ENCODE peak calls at places on chromosome 22, in five cellular contexts. One of them, this sample, is unnamed.
A peak's percentile ranks its signal among the peaks of the same experiment; 100 is the strongest.

GRCh38 chr22:37932821-37933578 is 20.4 kb downstream of the C22orf23 start:
- DNase-seq in GM10248: no peak
- DNase-seq in psoas muscle: no peak
- DNase-seq in lung: peak; percentile 81
- DNase-seq in H9: no peak
- DNase-seq in this sample: peak; percentile 90

GRCh38 chr22:38303974-38304373 is 13.3 kb downstream of the CSNK1E start:
- DNase-seq in psoas muscle: peak; percentile 69
- DNase-seq in GM10248: no peak
- DNase-seq in H9: no peak
- DNase-seq in lung: no peak
- DNase-seq in this sample: no peak

GRCh38 chr22:49481651-49482399 is 345.8 kb downstream of the BRD1 start:
- DNase-seq in H9: no peak
- DNase-seq in lung: no peak
- DNase-seq in GM10248: no peak
- DNase-seq in psoas muscle: no peak
- DNase-seq in this sample: no peak

GRCh38 chr22:32850591-32851517 is 49.3 kb downstream of the TIMP3 start:
- DNase-seq in GM10248: no peak
- DNase-seq in psoas muscle: peak; percentile 89
- DNase-seq in lung: peak; percentile 54
- DNase-seq in H9: no peak
- DNase-seq in this sample: no peak

GRCh38 chr22:29253561-29254282 is 14.1 kb downstream of the RHBDD3 start:
- DNase-seq in GM10248: no peak
- DNase-seq in psoas muscle: no peak
- DNase-seq in lung: no peak
- DNase-seq in H9: no peak
- DNase-seq in this sample: peak; percentile 53

GRCh38 chr22:29940526-29940925 is 57.6 kb downstream of the MTMR3 start:
- DNase-seq in H9: no peak
- DNase-seq in psoas muscle: no peak
- DNase-seq in GM10248: no peak
- DNase-seq in lung: no peak
- DNase-seq in this sample: no peak

GRCh38 chr22:36358533-36359171 is 29.1 kb downstream of the MYH9 start:
- DNase-seq in H9: no peak
- DNase-seq in GM10248: no peak
- DNase-seq in lung: no peak
- DNase-seq in psoas muscle: no peak
- DNase-seq in this sample: no peak

GRCh38 chr22:49218142-49218541 is 609.5 kb downstream of the BRD1 start:
- DNase-seq in lung: no peak
- DNase-seq in psoas muscle: no peak
- DNase-seq in GM10248: no peak
- DNase-seq in H9: peak; percentile 0
- DNase-seq in this sample: peak; percentile 38

GRCh38 chr22:37514526-37515051 is 4.6 kb downstream of the CARD10 start:
- DNase-seq in GM10248: no peak
- DNase-seq in lung: no peak
- DNase-seq in H9: no peak
- DNase-seq in psoas muscle: no peak
- DNase-seq in this sample: no peak

GRCh38 chr22:42673898-42674390 is 24.8 kb upstream of the CYB5R3 start:
- DNase-seq in H9: no peak
- DNase-seq in psoas muscle: no peak
- DNase-seq in lung: no peak
- DNase-seq in GM10248: no peak
- DNase-seq in this sample: no peak

GRCh38 chr22:49599039-49599438 is 228.6 kb downstream of the BRD1 start:
- DNase-seq in psoas muscle: no peak
- DNase-seq in H9: no peak
- DNase-seq in lung: no peak
- DNase-seq in GM10248: no peak
- DNase-seq in this sample: no peak

GRCh38 chr22:39242389-39242808 is 2.4 kb downstream of the PDGFB start:
- DNase-seq in GM10248: no peak
- DNase-seq in psoas muscle: no peak
- DNase-seq in H9: no peak
- DNase-seq in lung: no peak
- DNase-seq in this sample: no peak

GRCh38 chr22:23383491-23384450 is 196.3 kb downstream of the IGLL1 start:
- DNase-seq in H9: peak; percentile 86
- DNase-seq in lung: no peak
- DNase-seq in GM10248: no peak
- DNase-seq in psoas muscle: peak; percentile 48
- DNase-seq in this sample: no peak

GRCh38 chr22:30202531-30203006 is 44.0 kb downstream of the LIF start:
- DNase-seq in lung: peak; percentile 66
- DNase-seq in H9: no peak
- DNase-seq in GM10248: no peak
- DNase-seq in psoas muscle: no peak
- DNase-seq in this sample: no peak

GRCh38 chr22:32331236-32331917 is 26.3 kb upstream of the RFPL3 start:
- DNase-seq in psoas muscle: no peak
- DNase-seq in GM10248: no peak
- DNase-seq in H9: peak; percentile 14
- DNase-seq in lung: no peak
- DNase-seq in this sample: peak; percentile 35

GRCh38 chr22:26975865-26976264 is 318.5 kb downstream of the MIAT start:
- DNase-seq in GM10248: no peak
- DNase-seq in H9: no peak
- DNase-seq in psoas muscle: no peak
- DNase-seq in lung: no peak
- DNase-seq in this sample: no peak

GRCh38 chr22:37062657-37063381 is 11.3 kb downstream of the KCTD17 start:
- DNase-seq in H9: no peak
- DNase-seq in lung: no peak
- DNase-seq in psoas muscle: no peak
- DNase-seq in GM10248: no peak
- DNase-seq in this sample: no peak

GRCh38 chr22:39974065-39974464 is 13.9 kb downstream of the TMA7B start:
- DNase-seq in lung: no peak
- DNase-seq in H9: no peak
- DNase-seq in GM10248: no peak
- DNase-seq in psoas muscle: no peak
- DNase-seq in this sample: no peak

GRCh38 chr22:24460418-24461089 is 33.2 kb downstream of the ADORA2A start:
- DNase-seq in GM10248: peak; percentile 51
- DNase-seq in psoas muscle: no peak
- DNase-seq in H9: no peak
- DNase-seq in lung: no peak
- DNase-seq in this sample: no peak

GRCh38 chr22:41215926-41216325 is 10.8 kb downstream of the L3MBTL2 start:
- DNase-seq in psoas muscle: peak; percentile 58
- DNase-seq in H9: no peak
- DNase-seq in lung: no peak
- DNase-seq in GM10248: no peak
- DNase-seq in this sample: no peak

GRCh38 chr22:26679003-26679629 is 21.7 kb downstream of the MIAT start:
- DNase-seq in GM10248: peak; percentile 81
- DNase-seq in psoas muscle: peak; percentile 80
- DNase-seq in lung: peak; percentile 76
- DNase-seq in H9: peak; percentile 84
- DNase-seq in this sample: no peak

GRCh38 chr22:35257321-35258143 is at the start of gene HMGXB4:
- DNase-seq in H9: peak; percentile 82
- DNase-seq in lung: peak; percentile 89
- DNase-seq in psoas muscle: peak; percentile 94
- DNase-seq in GM10248: peak; percentile 94
- DNase-seq in this sample: peak; percentile 96
- TF ChIP-seq CTCF in H9: peak; percentile 35
- TF ChIP-seq CTCF in lung: no peak
- TF ChIP-seq CTCF in psoas muscle: peak; percentile 17
- TF ChIP-seq CTCF in GM10248: no peak
- TF ChIP-seq CTCF in this sample: peak; percentile 65

GRCh38 chr22:43878831-43879550 is 12.8 kb downstream of the PNPLA5 start:
- DNase-seq in H9: no peak
- DNase-seq in lung: no peak
- DNase-seq in GM10248: no peak
- DNase-seq in psoas muscle: peak; percentile 24
- DNase-seq in this sample: peak; percentile 69

GRCh38 chr22:43879901-43880742 is 11.7 kb downstream of the PNPLA5 start:
- DNase-seq in psoas muscle: peak; percentile 25
- DNase-seq in H9: no peak
- DNase-seq in lung: no peak
- DNase-seq in GM10248: no peak
- DNase-seq in this sample: peak; percentile 72

GRCh38 chr22:43882122-43882767 is 9.6 kb downstream of the PNPLA5 start:
- DNase-seq in GM10248: no peak
- DNase-seq in lung: no peak
- DNase-seq in psoas muscle: peak; percentile 8
- DNase-seq in H9: peak; percentile 6
- DNase-seq in this sample: peak; percentile 50

GRCh38 chr22:43881091-43882061 is 10.4 kb downstream of the PNPLA5 start:
- DNase-seq in psoas muscle: peak; percentile 43
- DNase-seq in H9: peak; percentile 15
- DNase-seq in GM10248: no peak
- DNase-seq in lung: no peak
- DNase-seq in this sample: peak; percentile 88

GRCh38 chr22:43880743-43881055 is 11.1 kb downstream of the PNPLA5 start:
- DNase-seq in lung: no peak
- DNase-seq in psoas muscle: peak; percentile 28
- DNase-seq in GM10248: no peak
- DNase-seq in H9: peak; percentile 20
- DNase-seq in this sample: peak; percentile 75
- TF ChIP-seq CTCF in lung: no peak
- TF ChIP-seq CTCF in psoas muscle: no peak
- TF ChIP-seq CTCF in GM10248: no peak
- TF ChIP-seq CTCF in H9: no peak
- TF ChIP-seq CTCF in this sample: no peak

DNA sequence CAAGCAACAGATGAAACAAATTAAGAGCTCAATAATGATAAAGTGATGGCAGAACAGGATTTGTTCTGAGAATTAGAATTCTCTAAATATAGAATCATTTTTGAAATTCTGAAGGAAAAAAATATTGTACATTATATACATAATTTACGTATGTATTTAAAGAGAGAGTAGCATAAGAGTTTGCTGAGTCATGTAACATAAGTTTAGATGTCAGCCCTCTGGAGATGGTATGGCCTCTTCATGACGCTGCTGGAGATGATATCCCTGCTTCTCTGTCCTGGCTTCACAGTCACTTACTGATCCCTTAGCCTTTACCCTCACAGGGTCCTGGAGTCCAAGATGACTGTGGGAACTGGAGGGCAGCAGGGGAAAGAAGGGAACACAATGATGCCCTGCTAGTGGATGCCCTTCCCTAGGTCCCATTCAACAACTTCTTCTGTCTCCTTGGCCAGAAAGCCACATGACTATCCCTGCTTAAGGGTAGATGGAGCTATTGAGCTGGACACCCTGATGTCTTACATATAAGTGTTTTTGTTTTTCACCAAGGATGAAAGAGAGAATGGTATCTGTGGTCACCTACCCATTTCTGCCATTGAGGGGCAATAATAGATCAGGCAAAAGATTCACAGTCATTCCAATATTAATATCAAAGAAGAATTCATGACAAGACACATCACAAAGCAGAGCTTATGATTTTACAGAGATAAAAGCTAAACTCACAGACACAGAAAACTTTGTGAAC is 753.1 kb downstream of the TBC1D22A start:
- DNase-seq in psoas muscle: no peak
- DNase-seq in H9: no peak
- DNase-seq in GM10248: no peak
- DNase-seq in lung: no peak
- DNase-seq in this sample: no peak
- TF ChIP-seq CTCF in psoas muscle: no peak
- TF ChIP-seq CTCF in H9: no peak
- TF ChIP-seq CTCF in GM10248: no peak
- TF ChIP-seq CTCF in lung: no peak
- TF ChIP-seq CTCF in this sample: peak; percentile 48

GRCh38 chr22:22342697-22343602 is 98.4 kb downstream of the VPREB1 start:
- DNase-seq in psoas muscle: no peak
- DNase-seq in lung: peak; percentile 92
- DNase-seq in H9: peak; percentile 93
- DNase-seq in GM10248: peak; percentile 79
- DNase-seq in this sample: no peak
- TF ChIP-seq CTCF in psoas muscle: peak; percentile 66
- TF ChIP-seq CTCF in lung: peak; percentile 47
- TF ChIP-seq CTCF in H9: peak; percentile 96
- TF ChIP-seq CTCF in GM10248: peak; percentile 81
- TF ChIP-seq CTCF in this sample: peak; percentile 82

DNA sequence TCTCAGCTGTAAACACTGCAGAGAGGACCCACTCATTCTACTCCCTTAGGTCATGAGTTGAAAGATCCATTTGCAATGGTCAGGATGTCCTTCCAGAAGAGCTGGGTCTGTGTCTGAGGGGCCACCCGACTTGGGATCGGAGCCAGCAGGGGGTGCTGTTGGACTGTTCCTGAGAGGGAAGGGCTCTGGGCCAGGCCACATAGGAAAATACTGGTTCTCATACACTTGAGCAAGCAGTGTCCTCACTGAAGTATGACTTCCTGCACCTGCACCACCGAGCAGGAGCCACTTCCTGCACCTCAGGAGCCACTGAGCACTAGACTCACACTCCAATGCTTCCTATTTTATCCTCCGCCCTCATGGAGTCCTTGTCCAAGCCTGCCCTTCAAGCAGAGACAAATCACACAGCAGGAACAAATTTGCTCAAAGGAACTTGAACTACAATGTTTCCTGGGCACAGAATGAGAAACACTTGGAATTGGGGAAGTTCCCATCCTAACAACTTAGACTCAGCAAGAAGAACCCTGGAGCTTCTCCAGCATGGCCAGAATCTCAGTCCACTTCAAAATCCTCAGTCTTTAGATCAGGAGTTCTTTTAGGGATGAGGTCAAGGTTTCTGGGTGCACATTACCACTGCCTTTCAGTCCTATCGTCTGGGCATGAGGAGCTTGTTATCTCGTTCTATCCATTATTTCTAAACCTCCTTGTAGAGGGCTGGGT is 36.6 kb upstream of the VPREB1 start:
- DNase-seq in GM10248: peak; percentile 84
- DNase-seq in lung: peak; percentile 78
- DNase-seq in psoas muscle: peak; percentile 64
- DNase-seq in H9: peak; percentile 71
- DNase-seq in this sample: no peak
- TF ChIP-seq CTCF in GM10248: peak; percentile 78
- TF ChIP-seq CTCF in lung: peak; percentile 31
- TF ChIP-seq CTCF in psoas muscle: peak; percentile 31
- TF ChIP-seq CTCF in H9: peak; percentile 77
- TF ChIP-seq CTCF in this sample: peak; percentile 78

DNA sequence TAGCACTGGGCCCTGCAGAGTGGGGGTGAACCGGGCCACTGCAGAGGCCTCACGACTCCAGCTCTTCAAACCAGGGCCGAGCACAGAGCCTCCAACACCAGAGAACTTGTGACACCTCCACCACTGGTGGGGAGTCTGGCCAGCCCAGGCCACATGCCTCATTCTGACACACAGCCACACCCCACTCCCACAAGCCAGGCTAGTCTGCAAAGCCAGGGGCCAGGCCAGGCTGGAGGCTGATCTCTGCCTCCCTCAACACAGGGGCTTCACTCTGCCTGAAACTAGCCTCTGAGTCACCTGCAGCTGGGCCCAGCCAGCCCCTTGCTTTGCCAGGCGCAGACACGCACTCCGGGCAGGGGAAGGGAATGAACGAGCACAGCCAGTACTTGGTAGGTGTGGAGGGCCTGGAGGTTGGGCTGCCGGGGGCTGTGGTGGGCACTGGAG is 102.9 kb downstream of the MED15 start:
- DNase-seq in GM10248: no peak
- DNase-seq in lung: no peak
- DNase-seq in psoas muscle: no peak
- DNase-seq in H9: peak; percentile 22
- DNase-seq in this sample: peak; percentile 79
- TF ChIP-seq CTCF in GM10248: no peak
- TF ChIP-seq CTCF in lung: no peak
- TF ChIP-seq CTCF in psoas muscle: no peak
- TF ChIP-seq CTCF in H9: no peak
- TF ChIP-seq CTCF in this sample: no peak